ENCODE peak calls at places on chromosomes 2 and 18, in four cellular contexts. X is PC-9, H is neural crest cell, K is GM10248. Q is an unnamed sample.

GRCh38 chr2:65545818-65546217 is 113.4 kb upstream of the SPRED2 start:
- DNase-seq in K (no peak), X (peak), H (no peak), Q (no peak)

GRCh38 chr2:43224571-43225092 is 1.8 kb downstream of the ZFP36L2 start:
- DNase-seq in K (no peak), X (peak), H (peak), Q (peak)

GRCh38 chr2:100056478-100056877 is 85.9 kb downstream of the AFF3 start:
- DNase-seq in H (no peak), K (no peak), X (no peak), Q (no peak)

GRCh38 chr18:73235491-73235890 is 367.7 kb upstream of the NETO1 start:
- DNase-seq in X (peak), H (no peak), K (peak), Q (no peak)

GRCh38 chr2:134502090-134502487 is 216.7 kb downstream of the TMEM163 start:
- DNase-seq in K (no peak), X (no peak), H (no peak), Q (no peak)

GRCh38 chr2:160345102-160345501 is 145.0 kb upstream of the ITGB6 start:
- DNase-seq in K (no peak), H (no peak), X (no peak), Q (peak)

GRCh38 chr2:169716229-169716886 is 17.3 kb upstream of the KLHL23 start:
- DNase-seq in H (no peak), K (no peak), X (no peak), Q (no peak)

GRCh38 chr2:26346454-26347053 is at the start of gene ADGRF3:
- DNase-seq in X (peak), K (peak), H (peak), Q (peak)

GRCh38 chr2:180291552-180292421 is 284.7 kb upstream of the CWC22 start:
- DNase-seq in H (no peak), K (no peak), X (peak), Q (no peak)

GRCh38 chr2:217826505-217826904 is 176.3 kb downstream of the TNS1 start:
- DNase-seq in X (no peak), K (no peak), H (no peak), Q (no peak)

GRCh38 chr2:107932483-107932882 is 53.8 kb upstream of the SLC5A7 start:
- DNase-seq in K (no peak), X (no peak), H (no peak), Q (no peak)

GRCh38 chr2:192535956-192536685 is 341.4 kb upstream of the TMEFF2 start:
- DNase-seq in X (no peak), K (no peak), H (no peak), Q (no peak)

GRCh38 chr2:29014811-29015414 is 33.8 kb downstream of the TOGARAM2 start:
- DNase-seq in H (no peak), K (peak), X (no peak), Q (peak)

GRCh38 chr2:98522854-98523253 is 78.2 kb downstream of the INPP4A start:
- DNase-seq in K (no peak), H (no peak), X (no peak), Q (no peak)

GRCh38 chr18:47175283-47175894 is 775 bp downstream of the IER3IP1 start:
- DNase-seq in K (no peak), X (no peak), H (peak), Q (peak)

GRCh38 chr2:182652326-182652725 is 63.7 kb upstream of the DNAJC10 start:
- DNase-seq in K (no peak), H (no peak), X (no peak), Q (no peak)

GRCh38 chr2:239305771-239306170 is 95.0 kb downstream of the HDAC4 start:
- DNase-seq in X (no peak), K (no peak), H (no peak), Q (no peak)

GRCh38 chr2:194591192-194591591 is 1065.8 kb upstream of the SLC39A10 start:
- DNase-seq in X (no peak), H (no peak), K (no peak), Q (no peak)

GRCh38 chr2:71788601-71789240 is 335.4 kb downstream of the DYSF start:
- DNase-seq in H (no peak), K (no peak), X (no peak), Q (no peak)

GRCh38 chr2:161552015-161552414 is 72.2 kb upstream of the SLC4A10 start:
- DNase-seq in H (no peak), X (no peak), K (no peak), Q (no peak)

GRCh38 chr2:138531913-138532312 is 30.3 kb downstream of the SPOPL start:
- DNase-seq in X (no peak), H (no peak), K (no peak), Q (no peak)

GRCh38 chr2:102239344-102239743 is 52.5 kb downstream of the IL1RL2 start:
- DNase-seq in H (no peak), K (no peak), X (no peak), Q (no peak)

DNA sequence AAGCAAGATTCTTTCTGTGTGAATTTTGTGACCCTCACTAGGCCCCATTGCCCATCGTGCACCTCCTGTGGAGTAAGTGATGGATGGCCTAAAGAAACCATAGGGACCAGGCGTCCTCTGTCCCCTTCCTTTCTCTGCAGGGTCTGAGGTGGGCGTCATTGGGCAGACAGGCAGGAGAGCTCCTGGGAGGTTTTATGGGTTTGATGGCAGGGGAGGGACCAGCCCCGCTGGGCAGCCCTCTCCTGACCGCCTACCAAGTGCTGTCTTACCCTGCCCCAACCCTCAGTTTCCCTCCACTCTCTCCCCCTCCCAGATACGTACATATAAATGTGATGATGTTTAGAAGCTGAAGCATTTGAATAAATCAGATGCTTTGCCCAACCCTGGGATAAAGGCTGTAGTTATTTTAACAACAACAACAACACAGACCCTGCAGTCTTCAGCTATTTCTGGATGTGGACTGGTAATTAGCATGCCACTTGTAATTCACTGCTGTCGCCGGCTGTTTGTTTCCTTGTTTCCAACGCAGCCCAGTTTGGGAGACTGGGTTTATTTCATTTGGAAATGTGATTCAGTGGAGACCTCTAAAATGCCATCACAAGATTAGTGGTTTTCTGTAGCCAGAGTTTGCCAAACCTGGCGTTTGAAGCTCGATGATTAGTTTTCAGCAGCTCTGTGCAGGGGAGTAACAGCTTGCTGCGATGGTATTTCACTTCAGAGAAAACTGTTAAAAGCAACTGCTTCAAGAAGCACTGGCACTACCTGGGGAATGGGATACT is 83.3 kb downstream of the LDLRAD4 start:
- DNase-seq in H (no peak), X (no peak), K (no peak), Q (no peak)
- TF ChIP-seq CTCF in H (no peak), X (no peak), K (no peak), Q (no peak)

GRCh38 chr18:13302611-13303267 is 84.2 kb downstream of the LDLRAD4 start:
- DNase-seq in K (no peak), X (no peak), H (no peak), Q (no peak)
- TF ChIP-seq CTCF in K (no peak), X (no peak), H (no peak), Q (no peak)

GRCh38 chr2:198471291-198471690 is 666.9 kb downstream of the PLCL1 start:
- DNase-seq in K (no peak), H (no peak), X (no peak), Q (no peak)
- TF ChIP-seq CTCF in K (no peak), H (peak), X (peak), Q (no peak)

GRCh38 chr18:39962546-39962945 is 1992.5 kb upstream of the PIK3C3 start:
- DNase-seq in H (no peak), X (no peak), K (no peak), Q (no peak)

GRCh38 chr18:39960545-39960944 is 1994.5 kb upstream of the PIK3C3 start:
- DNase-seq in K (no peak), H (no peak), X (no peak), Q (no peak)

GRCh38 chr18:39969813-39970494 is 1985.1 kb upstream of the PIK3C3 start:
- DNase-seq in K (no peak), X (no peak), H (no peak), Q (no peak)

DNA sequence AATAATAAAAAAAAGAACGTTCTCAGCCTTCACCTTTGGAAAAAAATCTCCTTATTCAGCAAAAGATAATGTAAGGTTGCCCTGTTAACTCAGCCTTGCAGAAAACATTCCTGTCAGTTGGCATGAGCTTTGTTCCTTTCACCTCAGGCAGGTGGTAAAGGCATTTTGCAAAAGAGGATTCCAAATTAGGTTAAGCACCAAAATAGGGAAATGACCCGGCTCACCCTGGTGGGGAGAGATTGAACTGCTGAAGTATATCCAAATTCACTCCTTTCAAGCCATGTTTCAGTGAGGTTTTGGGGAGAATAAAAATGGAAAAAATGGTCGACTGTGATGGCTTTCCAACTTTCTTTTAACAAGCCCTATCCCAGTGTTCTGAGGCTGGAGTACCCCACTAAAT is 1988.8 kb upstream of the PIK3C3 start:
- DNase-seq in K (no peak), H (no peak), X (no peak), Q (no peak)
- TF ChIP-seq CTCF in K (no peak), H (peak), X (peak), Q (no peak)

DNA sequence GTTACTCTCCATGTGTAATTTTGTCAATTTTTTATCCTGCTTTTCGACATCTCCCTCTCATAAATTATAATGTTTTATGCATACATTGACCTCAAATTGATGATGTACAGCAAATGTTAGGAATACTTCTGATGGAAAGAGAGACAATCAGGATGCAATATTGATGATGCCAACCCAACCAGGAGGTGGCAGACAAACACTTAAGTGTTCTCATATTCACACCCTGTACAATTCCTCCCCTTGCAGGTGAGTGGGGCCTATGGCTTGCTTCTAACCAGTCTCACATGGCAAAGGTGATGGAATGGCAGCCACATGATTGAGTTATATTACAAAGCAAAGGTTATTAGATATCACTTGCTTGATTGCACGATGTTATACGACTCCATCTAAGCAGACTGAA is 594.3 kb upstream of the REG3G start:
- DNase-seq in X (no peak), K (no peak), H (no peak), Q (no peak)
- TF ChIP-seq CTCF in X (peak), K (no peak), H (no peak), Q (no peak)

DNA sequence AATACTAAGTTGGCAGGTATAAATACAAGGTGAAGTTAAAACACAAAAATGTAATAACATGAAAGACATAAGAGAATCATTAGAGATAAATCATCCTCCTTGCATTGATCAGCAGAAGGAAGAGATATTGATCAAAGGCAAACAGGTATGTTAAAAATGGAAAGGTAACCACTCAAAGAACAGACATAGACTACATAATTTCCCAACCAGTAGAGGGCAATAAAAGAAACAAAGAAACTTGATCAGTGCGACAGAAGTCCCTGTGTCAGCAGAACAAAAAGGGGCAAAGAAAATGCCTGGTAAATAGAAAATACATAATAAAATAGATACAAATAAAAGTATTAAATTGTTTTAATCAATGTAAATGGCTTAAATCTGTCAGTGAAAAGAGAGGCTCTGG is 53.6 kb downstream of the FAM228A start:
- DNase-seq in X (no peak), H (no peak), K (no peak), Q (no peak)
- TF ChIP-seq CTCF in X (peak), H (no peak), K (peak), Q (peak)

GRCh38 chr2:69011611-69012157 is 1.3 kb upstream of the ANTXR1 start:
- DNase-seq in X (no peak), H (no peak), K (no peak), Q (no peak)

GRCh38 chr2:69012310-69013122 is 463 bp upstream of the ANTXR1 start:
- DNase-seq in X (peak), H (peak), K (peak), Q (peak)

GRCh38 chr2:69013123-69013836 is at the start of gene ANTXR1:
- DNase-seq in H (peak), K (peak), X (peak), Q (peak)

GRCh38 chr2:69017080-69017479 is 4.1 kb downstream of the ANTXR1 start:
- DNase-seq in X (no peak), K (no peak), H (no peak), Q (no peak)

GRCh38 chr2:69013837-69014796 is 1.1 kb downstream of the ANTXR1 start:
- DNase-seq in X (no peak), K (no peak), H (no peak), Q (peak)
- TF ChIP-seq CTCF in X (no peak), K (no peak), H (no peak), Q (no peak)

GRCh38 chr2:148020358-148021058 is at the start of gene ORC4:
- DNase-seq in X (peak), H (peak), K (peak), Q (peak)
- TF ChIP-seq CTCF in X (peak), H (peak), K (peak), Q (no peak)

GRCh38 chr2:30979822-30980245 is 158.4 kb downstream of the GALNT14 start:
- DNase-seq in X (peak), H (no peak), K (no peak), Q (no peak)
- TF ChIP-seq CTCF in X (peak), H (no peak), K (no peak), Q (no peak)